ENCODE peak calls at places on chromosome 13, in nine cellular contexts. Y is choroid plexus epithelial cell, V is WERI-Rb-1, G is heart left ventricle, X is AG10803, L is esophagus squamous epithelium, J is IMR-90, B is body of pancreas, Z is fibroblast of lung. S is an unnamed sample.

GRCh38 chr13:102033719-102034446 is 368.0 kb downstream of the FGF14 start:
- DNase-seq in Y (no peak), V (no peak), G (no peak), X (no peak), L (no peak), J (no peak), B (no peak), Z (no peak), S (no peak)

GRCh38 chr13:90477194-90477593 is 870.3 kb upstream of the MIR17HG start:
- DNase-seq in Y (peak), V (no peak), G (no peak), X (no peak), L (no peak), J (no peak), B (no peak), Z (peak), S (no peak)

GRCh38 chr13:42364613-42365000 is 92.7 kb downstream of the AKAP11 start:
- DNase-seq in Y (peak), V (no peak), G (no peak), X (no peak), L (no peak), J (no peak), B (no peak), Z (no peak), S (peak)

GRCh38 chr13:46386996-46387851 is at the start of gene RUBCNL:
- DNase-seq in Y (no peak), V (peak), G (peak), X (peak), L (no peak), J (no peak), B (peak), Z (peak), S (peak)

GRCh38 chr13:45807520-45808099 is 43.9 kb downstream of the SIAH3 start:
- DNase-seq in Y (peak), V (peak), G (peak), X (peak), L (no peak), J (peak), B (peak), Z (peak), S (peak)

GRCh38 chr13:82374719-82375118 is 1507.6 kb downstream of the SLITRK1 start:
- DNase-seq in Y (no peak), V (no peak), G (no peak), X (no peak), L (no peak), J (no peak), B (no peak), Z (no peak), S (no peak)

GRCh38 chr13:22926176-22927007 is 254.4 kb upstream of the SGCG start:
- DNase-seq in Y (no peak), V (no peak), G (peak), X (peak), L (no peak), J (no peak), B (no peak), Z (peak), S (no peak)

GRCh38 chr13:112733112-112733511 is 43.3 kb downstream of the ATP11A start:
- DNase-seq in Y (no peak), V (no peak), G (no peak), X (no peak), L (no peak), J (no peak), B (no peak), Z (no peak), S (no peak)

GRCh38 chr13:66399873-66400272 is 830.3 kb downstream of the PCDH9 start:
- DNase-seq in Y (no peak), V (no peak), G (no peak), X (no peak), L (no peak), J (no peak), B (no peak), Z (no peak), S (no peak)

GRCh38 chr13:50957620-50958019 is 48.0 kb downstream of the RNASEH2B start:
- DNase-seq in Y (no peak), V (no peak), G (no peak), X (no peak), L (no peak), J (no peak), B (no peak), Z (no peak), S (no peak)

GRCh38 chr13:51823861-51824260 is 19.9 kb upstream of the DHRS12 start:
- DNase-seq in Y (peak), V (no peak), G (no peak), X (no peak), L (no peak), J (no peak), B (no peak), Z (no peak), S (no peak)

GRCh38 chr13:51249767-51250741 is 27.9 kb downstream of the FAM124A start:
- DNase-seq in Y (peak), V (no peak), G (no peak), X (no peak), L (no peak), J (no peak), B (peak), Z (no peak), S (no peak)

GRCh38 chr13:110565296-110565695 is 3.8 kb upstream of the RAB20 start:
- DNase-seq in Y (peak), V (no peak), G (no peak), X (no peak), L (no peak), J (no peak), B (no peak), Z (no peak), S (no peak)

GRCh38 chr13:74206061-74206561 is 71.9 kb upstream of the KLF12 start:
- DNase-seq in Y (peak), V (no peak), G (no peak), X (peak), L (no peak), J (peak), B (no peak), Z (peak), S (peak)

GRCh38 chr13:75541287-75541686 is 3.6 kb upstream of the COMMD6 start:
- DNase-seq in Y (peak), V (no peak), G (no peak), X (no peak), L (no peak), J (peak), B (no peak), Z (no peak), S (no peak)

GRCh38 chr13:113758651-113759524 is at the start of gene TMEM255B:
- DNase-seq in Y (peak), V (peak), G (peak), X (peak), L (peak), J (peak), B (peak), Z (peak), S (peak)
- TF ChIP-seq CTCF in Y (no peak), V (peak), G (peak), X (no peak), L (peak), J (peak), B (peak), Z (no peak), S (peak)

GRCh38 chr13:28320209-28320608 is 174.7 kb downstream of the FLT1 start:
- DNase-seq in Y (no peak), V (no peak), G (no peak), X (no peak), L (no peak), J (no peak), B (no peak), Z (no peak), S (no peak)

GRCh38 chr13:28320884-28321574 is 173.9 kb downstream of the FLT1 start:
- DNase-seq in Y (no peak), V (no peak), G (no peak), X (no peak), L (no peak), J (peak), B (no peak), Z (no peak), S (no peak)

GRCh38 chr13:28324181-28324789 is 170.6 kb downstream of the FLT1 start:
- DNase-seq in Y (peak), V (peak), G (peak), X (peak), L (no peak), J (peak), B (peak), Z (peak), S (peak)

GRCh38 chr13:28321751-28322150 is 173.2 kb downstream of the FLT1 start:
- DNase-seq in Y (peak), V (no peak), G (no peak), X (no peak), L (no peak), J (peak), B (no peak), Z (peak), S (no peak)

DNA sequence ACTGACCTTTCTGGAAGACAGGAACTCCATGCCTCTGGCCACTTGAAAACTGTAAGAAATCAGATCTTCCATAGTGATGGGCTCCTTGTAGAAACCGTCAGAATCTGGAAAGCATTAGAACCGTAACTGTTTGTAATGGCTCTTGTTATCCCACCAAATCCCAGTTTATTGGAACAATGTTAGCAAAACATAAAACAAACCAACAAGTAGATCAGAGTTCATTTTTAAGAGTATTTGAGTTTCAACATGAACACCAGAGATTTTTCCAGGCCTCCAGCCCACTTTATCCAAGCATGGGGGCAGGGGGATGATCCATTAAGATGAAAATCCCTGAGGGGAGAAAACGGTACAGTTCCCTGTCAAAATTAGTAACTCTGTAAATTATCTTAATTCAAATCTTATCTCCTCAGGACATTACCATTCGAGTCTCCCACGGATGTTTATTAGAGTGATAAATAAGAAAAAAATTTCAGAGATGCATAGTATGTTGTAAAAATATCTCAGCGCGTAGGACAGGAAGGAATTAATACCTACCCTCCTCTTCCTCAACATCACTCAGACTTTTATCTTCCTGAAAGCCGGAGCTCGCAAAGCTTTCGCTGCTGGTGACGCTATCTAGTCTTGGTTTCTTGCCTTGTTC is 172.6 kb downstream of the FLT1 start:
- DNase-seq in Y (peak), V (no peak), G (no peak), X (peak), L (no peak), J (peak), B (no peak), Z (peak), S (no peak)
- H3K4me3 ChIP-seq in Y (no peak), V (no peak), G (no peak), X (no peak), L (no peak), J (no peak), B (no peak), Z (no peak), S (no peak)

DNA sequence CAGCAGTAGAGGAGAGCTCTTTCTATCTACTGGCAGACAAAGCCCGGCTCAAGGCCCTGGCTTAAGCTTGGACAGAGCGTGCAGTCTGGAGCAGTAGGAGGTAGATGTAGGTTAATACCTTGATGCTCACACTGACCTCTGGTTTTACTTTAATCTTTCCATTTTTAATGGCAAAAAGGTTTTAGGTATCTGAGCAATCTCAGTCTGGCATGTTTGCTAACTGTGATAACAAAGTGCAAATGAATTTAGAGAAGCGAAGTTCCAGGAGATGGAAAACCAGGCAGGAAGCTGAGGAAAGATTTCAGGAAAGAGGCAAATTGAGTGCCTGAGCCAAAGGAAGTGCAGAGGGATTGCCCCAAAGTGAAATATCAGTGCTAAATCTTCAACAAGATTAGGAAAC is 356.6 kb downstream of the FOXO1 start:
- DNase-seq in Y (no peak), V (peak), G (no peak), X (no peak), L (no peak), J (no peak), B (no peak), Z (no peak), S (no peak)
- TF ChIP-seq CTCF in Y (no peak), V (no peak), G (no peak), X (no peak), L (no peak), J (no peak), B (no peak), Z (no peak), S (no peak)

GRCh38 chr13:99266827-99267226 is 8.6 kb upstream of the GPR18 start:
- DNase-seq in Y (no peak), V (no peak), G (no peak), X (no peak), L (no peak), J (no peak), B (no peak), Z (no peak), S (no peak)

GRCh38 chr13:99265162-99265822 is 7.1 kb upstream of the GPR18 start:
- DNase-seq in Y (no peak), V (no peak), G (no peak), X (no peak), L (no peak), J (no peak), B (no peak), Z (no peak), S (no peak)

GRCh38 chr13:99264053-99264452 is 5.9 kb upstream of the GPR18 start:
- DNase-seq in Y (no peak), V (no peak), G (no peak), X (no peak), L (no peak), J (no peak), B (no peak), Z (no peak), S (no peak)

GRCh38 chr13:99267927-99268326 is 9.7 kb upstream of the GPR18 start:
- DNase-seq in Y (no peak), V (no peak), G (no peak), X (no peak), L (no peak), J (no peak), B (no peak), Z (no peak), S (no peak)

GRCh38 chr13:99265823-99266426 is 7.7 kb upstream of the GPR18 start:
- DNase-seq in Y (peak), V (peak), G (no peak), X (peak), L (no peak), J (peak), B (no peak), Z (peak), S (peak)
- H3K4me3 ChIP-seq in Y (no peak), V (no peak), G (no peak), X (no peak), L (no peak), J (no peak), B (no peak), Z (no peak), S (no peak)

GRCh38 chr13:47546265-47546962 is 454.7 kb downstream of the SUCLA2 start:
- DNase-seq in Y (no peak), V (no peak), G (peak), X (no peak), L (no peak), J (no peak), B (no peak), Z (no peak), S (no peak)

GRCh38 chr13:47545630-47546029 is 455.4 kb downstream of the SUCLA2 start:
- DNase-seq in Y (no peak), V (no peak), G (no peak), X (peak), L (no peak), J (no peak), B (no peak), Z (no peak), S (no peak)

GRCh38 chr13:47546963-47547345 is 454.1 kb downstream of the SUCLA2 start:
- DNase-seq in Y (no peak), V (no peak), G (no peak), X (no peak), L (no peak), J (no peak), B (no peak), Z (no peak), S (no peak)

GRCh38 chr13:47548294-47548825 is 452.7 kb downstream of the SUCLA2 start:
- DNase-seq in Y (no peak), V (no peak), G (no peak), X (no peak), L (no peak), J (no peak), B (no peak), Z (no peak), S (no peak)

DNA sequence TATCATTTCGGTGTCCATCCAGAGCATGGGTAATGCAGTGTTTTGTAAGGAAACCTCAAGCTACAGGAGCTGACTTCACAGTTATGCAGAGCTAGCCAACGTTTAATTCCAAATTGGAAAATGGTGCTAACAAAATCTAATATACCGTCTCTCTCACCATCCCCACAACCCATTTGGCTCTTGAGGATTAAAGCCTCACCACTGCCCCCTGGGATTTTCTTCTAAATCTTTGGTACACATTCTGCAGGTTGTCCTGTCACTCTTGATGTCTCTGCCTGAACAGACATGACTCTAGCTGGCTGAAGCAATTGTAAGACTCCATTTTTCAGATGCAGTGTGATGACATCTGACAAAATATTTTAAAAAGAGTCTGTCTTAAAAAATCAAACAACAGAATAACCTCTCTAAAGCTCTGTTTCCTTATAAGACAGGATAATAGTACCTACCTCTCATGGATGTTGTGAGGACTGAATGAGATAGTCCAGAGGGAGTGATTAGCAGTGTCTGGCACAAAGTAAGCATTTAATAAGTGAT is 451.8 kb downstream of the SUCLA2 start:
- DNase-seq in Y (peak), V (no peak), G (no peak), X (peak), L (no peak), J (no peak), B (no peak), Z (no peak), S (peak)
- TF ChIP-seq CTCF in Y (peak), V (no peak), G (no peak), X (no peak), L (no peak), J (no peak), B (no peak), Z (no peak), S (peak)

GRCh38 chr13:44191504-44192171 is 182.0 kb upstream of the SERP2 start:
- DNase-seq in Y (peak), V (peak), G (peak), X (peak), L (no peak), J (peak), B (peak), Z (peak), S (peak)
- H3K4me3 ChIP-seq in Y (peak), V (no peak), G (no peak), X (peak), L (no peak), J (no peak), B (no peak), Z (no peak), S (no peak)

DNA sequence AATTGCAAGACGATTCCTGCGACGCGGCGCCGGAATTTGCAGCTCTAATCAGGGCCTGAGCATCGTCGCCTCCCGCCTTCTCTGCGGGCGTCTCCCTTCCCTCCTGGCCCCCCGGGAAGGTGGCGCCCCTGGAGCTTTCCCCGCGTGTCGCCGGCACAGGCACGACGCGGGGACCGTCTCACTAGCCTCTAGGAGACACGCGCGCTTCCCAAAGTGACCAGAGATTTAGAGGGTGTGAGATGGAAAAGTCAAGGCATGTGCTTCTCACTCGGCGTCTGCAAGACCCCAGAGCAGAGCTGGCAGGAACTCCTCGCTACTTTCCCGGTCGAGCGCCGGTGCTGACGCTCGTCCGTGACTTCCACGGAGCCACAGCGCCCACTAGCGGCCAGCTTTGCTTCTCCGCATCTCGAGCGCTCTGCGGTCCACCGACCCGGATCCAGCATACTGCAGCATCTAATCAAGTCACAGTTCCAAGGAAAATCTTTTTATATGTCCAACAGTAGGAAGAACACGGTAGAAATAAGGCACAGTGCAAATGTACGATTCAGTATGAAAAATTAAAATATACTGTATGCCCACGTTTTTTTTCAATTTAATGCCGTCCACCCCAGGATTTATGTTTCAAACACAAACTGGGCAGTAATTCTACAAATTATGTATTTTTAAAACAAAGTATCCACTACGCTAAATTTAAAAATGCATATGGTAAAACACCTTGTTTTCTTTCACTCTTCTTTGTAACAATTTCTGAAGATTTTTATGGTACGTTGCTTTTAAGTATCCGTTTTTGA is 977 bp upstream of the EFNB2 start:
- DNase-seq in Y (peak), V (peak), G (peak), X (peak), L (peak), J (peak), B (peak), Z (peak), S (peak)
- TF ChIP-seq CTCF in Y (peak), V (peak), G (peak), X (peak), L (peak), J (peak), B (peak), Z (peak), S (peak)

S was measured in astrocyte of the spinal cord.